ENCODE peak calls at places on chromosome 10, in four cellular contexts. One of them, this sample, is unnamed.

GRCh38 chr10:75395171-75395954 is 6.2 kb downstream of the ZNF503 start:
- DNase-seq in GM10248: peak; percentile 70
- DNase-seq in psoas muscle: peak; percentile 79
- DNase-seq in progenitor cell of endocrine pancreas: peak; percentile 70
- DNase-seq in this sample: peak; percentile 73

GRCh38 chr10:118832242-118832651 is 77.5 kb upstream of the CACUL1 start:
- DNase-seq in GM10248: no peak
- DNase-seq in psoas muscle: peak; percentile 69
- DNase-seq in progenitor cell of endocrine pancreas: no peak
- DNase-seq in this sample: no peak

GRCh38 chr10:15347205-15347604 is 23.9 kb downstream of the FAM171A1 start:
- DNase-seq in GM10248: no peak
- DNase-seq in psoas muscle: no peak
- DNase-seq in progenitor cell of endocrine pancreas: no peak
- DNase-seq in this sample: no peak

GRCh38 chr10:21687197-21687993 is 153.4 kb downstream of the MLLT10 start:
- DNase-seq in GM10248: no peak
- DNase-seq in psoas muscle: no peak
- DNase-seq in progenitor cell of endocrine pancreas: no peak
- DNase-seq in this sample: no peak

GRCh38 chr10:115921795-115922194 is 351.2 kb downstream of the GFRA1 start:
- DNase-seq in GM10248: no peak
- DNase-seq in psoas muscle: no peak
- DNase-seq in progenitor cell of endocrine pancreas: no peak
- DNase-seq in this sample: no peak

GRCh38 chr10:46020871-46021553 is 9.4 kb downstream of the NCOA4 start:
- DNase-seq in GM10248: no peak
- DNase-seq in psoas muscle: no peak
- DNase-seq in progenitor cell of endocrine pancreas: no peak
- DNase-seq in this sample: no peak

GRCh38 chr10:71996598-71997371 is 32.6 kb downstream of the CHST3 start:
- DNase-seq in GM10248: no peak
- DNase-seq in psoas muscle: peak; percentile 15
- DNase-seq in progenitor cell of endocrine pancreas: no peak
- DNase-seq in this sample: no peak

GRCh38 chr10:84267503-84268126 is 22.8 kb downstream of the RGR start:
- DNase-seq in GM10248: peak; percentile 50
- DNase-seq in psoas muscle: no peak
- DNase-seq in progenitor cell of endocrine pancreas: no peak
- DNase-seq in this sample: peak; percentile 17

GRCh38 chr10:6269953-6270867 is 67.5 kb downstream of the PFKFB3 start:
- DNase-seq in GM10248: peak; percentile 64
- DNase-seq in psoas muscle: no peak
- DNase-seq in progenitor cell of endocrine pancreas: no peak
- DNase-seq in this sample: peak; percentile 11

GRCh38 chr10:127089446-127089845 is 106.9 kb downstream of the INSYN2A start:
- DNase-seq in GM10248: no peak
- DNase-seq in psoas muscle: no peak
- DNase-seq in progenitor cell of endocrine pancreas: no peak
- DNase-seq in this sample: no peak

GRCh38 chr10:101779544-101780186 is 3.6 kb downstream of the NPM3 start:
- DNase-seq in GM10248: peak; percentile 89
- DNase-seq in psoas muscle: peak; percentile 91
- DNase-seq in progenitor cell of endocrine pancreas: peak; percentile 83
- DNase-seq in this sample: peak; percentile 85

GRCh38 chr10:68628576-68629127 is 68.5 kb downstream of the TET1 start:
- DNase-seq in GM10248: no peak
- DNase-seq in psoas muscle: no peak
- DNase-seq in progenitor cell of endocrine pancreas: no peak
- DNase-seq in this sample: no peak

GRCh38 chr10:120432209-120432608 is 24.8 kb upstream of the PLPP4 start:
- DNase-seq in GM10248: no peak
- DNase-seq in psoas muscle: no peak
- DNase-seq in progenitor cell of endocrine pancreas: no peak
- DNase-seq in this sample: no peak

GRCh38 chr10:25082276-25083204 is 66.1 kb downstream of the THNSL1 start:
- DNase-seq in GM10248: no peak
- DNase-seq in psoas muscle: no peak
- DNase-seq in progenitor cell of endocrine pancreas: no peak
- DNase-seq in this sample: no peak